ENCODE peak calls at places on chromosomes 3 and 15, in eight cellular contexts. I is RPMI8226; Y is natural killer cell; J is T-helper 2 cell; Z is CD4-positive, alpha-beta T cell; N is H4; M is HuH-7; E is T follicular helper cell. B is an unnamed sample.

GRCh38 chr15:75043509-75044257 is 20.3 kb downstream of the PPCDC start:
- DNase-seq in E (no peak), I (peak), Z (no peak), N (peak), M (peak), Y (peak), J (no peak), B (peak)

GRCh38 chr15:100972975-100973350 is 53.8 kb downstream of the LRRK1 start:
- DNase-seq in N (no peak), J (no peak), E (no peak), M (no peak), Z (no peak), I (no peak), Y (no peak), B (no peak)

GRCh38 chr3:134299185-134299887 is 48.7 kb upstream of the RYK start:
- DNase-seq in Z (no peak), N (no peak), I (peak), J (no peak), M (no peak), E (no peak), Y (no peak), B (no peak)

GRCh38 chr15:40108061-40108854 is 421 bp downstream of the BMF start:
- DNase-seq in Z (no peak), Y (no peak), N (peak), E (no peak), J (no peak), M (peak), I (no peak), B (no peak)

GRCh38 chr3:185637388-185637787 is 51.3 kb downstream of the SENP2 start:
- DNase-seq in Z (no peak), Y (no peak), N (no peak), E (no peak), I (no peak), M (no peak), J (no peak), B (no peak)

GRCh38 chr3:57026918-57027317 is 33.5 kb upstream of the SPATA12 start:
- DNase-seq in E (no peak), Y (no peak), I (peak), N (peak), J (no peak), M (no peak), Z (no peak), B (no peak)

GRCh38 chr3:108001457-108001856 is 89.4 kb downstream of the CD47 start:
- DNase-seq in Z (no peak), E (no peak), J (no peak), M (no peak), N (peak), Y (no peak), I (no peak), B (no peak)

GRCh38 chr3:77025476-77025875 is 14.4 kb upstream of the ROBO2 start:
- DNase-seq in J (no peak), Z (no peak), M (no peak), I (no peak), Y (no peak), E (no peak), N (no peak), B (no peak)

GRCh38 chr3:3744826-3745225 is 54.4 kb upstream of the LRRN1 start:
- DNase-seq in M (no peak), E (no peak), Z (no peak), Y (no peak), N (no peak), I (no peak), J (no peak), B (no peak)

GRCh38 chr3:184011230-184011876 is 6.3 kb downstream of the ABCC5 start:
- DNase-seq in J (no peak), N (no peak), E (no peak), Y (no peak), I (no peak), M (no peak), Z (no peak), B (no peak)

GRCh38 chr3:73540969-73541740 is 83.6 kb downstream of the PDZRN3 start:
- DNase-seq in I (no peak), Z (no peak), M (no peak), E (no peak), Y (no peak), J (no peak), N (no peak), B (no peak)

GRCh38 chr15:62124176-62124952 is 40.7 kb downstream of the C2CD4B start:
- DNase-seq in Y (no peak), J (no peak), N (no peak), Z (no peak), M (no peak), I (no peak), E (no peak), B (peak)

GRCh38 chr3:50749822-50750221 is 75.1 kb downstream of the DOCK3 start:
- DNase-seq in Y (no peak), M (no peak), N (no peak), I (no peak), J (no peak), E (no peak), Z (no peak), B (no peak)

GRCh38 chr3:171384101-171384891 is 75.9 kb downstream of the TNIK start:
- DNase-seq in Y (no peak), Z (no peak), I (no peak), E (no peak), N (no peak), M (no peak), J (no peak), B (no peak)

GRCh38 chr15:72141171-72142084 is 23.2 kb downstream of the SENP8 start:
- DNase-seq in Y (no peak), J (no peak), Z (no peak), I (peak), M (peak), E (no peak), N (no peak), B (no peak)

GRCh38 chr3:126986001-126986400 is 3.1 kb downstream of the PLXNA1 start:
- DNase-seq in N (no peak), E (no peak), J (no peak), I (no peak), Z (no peak), Y (no peak), M (no peak), B (no peak)

GRCh38 chr3:49876567-49876966 is 6.9 kb upstream of the CAMKV start:
- DNase-seq in J (no peak), M (no peak), I (no peak), E (no peak), Z (no peak), Y (no peak), N (no peak), B (no peak)

GRCh38 chr3:50609743-50610085 is 1.9 kb downstream of the CISH start:
- DNase-seq in J (no peak), Z (no peak), I (no peak), Y (no peak), M (no peak), E (no peak), N (no peak), B (no peak)

GRCh38 chr3:44104668-44105321 is 136.9 kb upstream of the TOPAZ1 start:
- DNase-seq in J (no peak), Y (no peak), N (peak), E (no peak), Z (no peak), M (no peak), I (peak), B (no peak)

GRCh38 chr15:42082832-42083604 is 11.3 kb downstream of the PLA2G4D start:
- DNase-seq in Y (no peak), I (no peak), M (no peak), J (no peak), Z (no peak), E (no peak), N (no peak), B (no peak)

GRCh38 chr3:97871788-97872187 is 50.0 kb downstream of the CRYBG3 start:
- DNase-seq in Y (no peak), N (no peak), I (no peak), J (no peak), M (no peak), Z (no peak), E (no peak), B (no peak)

GRCh38 chr15:93358171-93359036 is 269.4 kb upstream of the RGMA start:
- DNase-seq in E (no peak), Z (no peak), Y (no peak), J (no peak), M (no peak), I (no peak), N (no peak), B (no peak)

GRCh38 chr15:91243806-91244205 is 143.7 kb downstream of the SV2B start:
- DNase-seq in N (no peak), Y (no peak), Z (no peak), J (no peak), I (no peak), M (no peak), E (no peak), B (no peak)

GRCh38 chr15:40957041-40957555 is 3.8 kb downstream of the CHAC1 start:
- DNase-seq in E (no peak), Z (no peak), Y (no peak), J (no peak), I (no peak), N (no peak), M (no peak), B (no peak)

GRCh38 chr15:42182976-42183375 is 25.1 kb downstream of the VPS39 start:
- DNase-seq in N (no peak), I (no peak), Y (no peak), Z (no peak), E (no peak), J (no peak), M (no peak), B (no peak)

GRCh38 chr3:112374334-112374734 is 41.4 kb downstream of the CD200 start:
- DNase-seq in N (no peak), J (no peak), Y (no peak), I (no peak), M (no peak), E (no peak), Z (no peak), B (no peak)

GRCh38 chr3:39279745-39280517 is at the start of gene CX3CR1:
- DNase-seq in Y (no peak), I (peak), E (no peak), M (no peak), Z (no peak), N (no peak), J (no peak), B (no peak)

GRCh38 chr3:57080171-57080570 is 19.7 kb downstream of the SPATA12 start:
- DNase-seq in E (no peak), M (no peak), N (no peak), Z (no peak), I (no peak), J (no peak), Y (no peak), B (no peak)

GRCh38 chr3:23221136-23221535 is 18.0 kb downstream of the UBE2E2 start:
- DNase-seq in E (no peak), Y (no peak), Z (no peak), N (no peak), I (no peak), J (no peak), M (no peak), B (no peak)

GRCh38 chr3:99172736-99173657 is 271.5 kb upstream of the DCBLD2 start:
- DNase-seq in Y (no peak), Z (no peak), N (peak), I (peak), E (no peak), J (no peak), M (peak), B (peak)

GRCh38 chr3:30970183-30970582 is 75.7 kb upstream of the GADL1 start:
- DNase-seq in J (no peak), I (peak), N (no peak), M (no peak), Z (peak), Y (no peak), E (no peak), B (no peak)

GRCh38 chr3:81451611-81452010 is 309.8 kb downstream of the GBE1 start:
- DNase-seq in J (no peak), Y (no peak), Z (no peak), M (no peak), N (no peak), E (no peak), I (no peak), B (peak)

GRCh38 chr15:39555885-39556284 is 25.0 kb upstream of the THBS1 start:
- DNase-seq in N (no peak), Z (no peak), J (no peak), I (peak), Y (no peak), M (no peak), E (no peak), B (no peak)

GRCh38 chr3:133979553-133979952 is 50.2 kb downstream of the SLCO2A1 start:
- DNase-seq in J (no peak), E (no peak), M (no peak), Z (no peak), Y (no peak), I (no peak), N (no peak), B (no peak)

GRCh38 chr15:72685301-72685924 is 569 bp downstream of the HIGD2B start:
- DNase-seq in J (no peak), I (peak), Z (peak), M (no peak), Y (no peak), E (no peak), N (no peak), B (no peak)

GRCh38 chr3:58532794-58533220 is 4.2 kb downstream of the ACOX2 start:
- DNase-seq in N (peak), E (peak), J (peak), I (peak), Z (peak), M (peak), Y (peak), B (peak)

GRCh38 chr3:66567066-66567465 is 66.2 kb upstream of the LRIG1 start:
- DNase-seq in M (no peak), Y (no peak), E (no peak), Z (no peak), I (no peak), N (no peak), J (no peak), B (no peak)

B was measured in foreskin melanocyte.